ENCODE peak calls at places on chromosome 5, in five cellular contexts. R is fibroblast of lung, Z is transverse colon, V is K562, L is ovary. T is an unnamed sample. For H3K4me1, the result is how much of the 10 kb centered on the place peaks cover.

GRCh38 chr5:44233691-44234090 is 155.5 kb downstream of the FGF10 start:
- DNase-seq in L (no peak), Z (no peak), V (no peak), R (no peak), T (no peak)

GRCh38 chr5:139017624-139018023 is 142.5 kb upstream of the LRRTM2 start:
- DNase-seq in V (peak), L (no peak), R (no peak), Z (no peak), T (no peak)

GRCh38 chr5:141846031-141846430 is 32.2 kb downstream of the PCDH1 start:
- DNase-seq in L (no peak), V (peak), R (peak), Z (no peak), T (no peak)

GRCh38 chr5:168390491-168390890 is 95.8 kb upstream of the RARS1 start:
- DNase-seq in V (no peak), L (no peak), Z (no peak), R (no peak), T (no peak)

GRCh38 chr5:32074401-32074800 is 99.7 kb downstream of the GOLPH3 start:
- DNase-seq in L (no peak), V (peak), R (no peak), Z (no peak), T (peak)

GRCh38 chr5:150637245-150638052 is 3.0 kb upstream of the SYNPO start:
- DNase-seq in Z (no peak), V (no peak), R (peak), L (peak), T (peak)

GRCh38 chr5:83368317-83368716 is 103.2 kb upstream of the VCAN start:
- DNase-seq in R (peak), L (no peak), V (no peak), Z (no peak), T (no peak)

GRCh38 chr5:131393498-131393968 is 129.7 kb downstream of the CDC42SE2 start:
- DNase-seq in R (peak), L (no peak), V (no peak), Z (no peak), T (peak)

GRCh38 chr5:114185274-114185673 is 176.6 kb upstream of the KCNN2 start:
- DNase-seq in L (peak), Z (no peak), V (no peak), R (peak), T (no peak)

GRCh38 chr5:104513194-104513602 is 950.6 kb upstream of the NUDT12 start:
- DNase-seq in L (no peak), V (no peak), R (peak), Z (no peak), T (no peak)

GRCh38 chr5:108564441-108564840 is 182.5 kb upstream of the FBXL17 start:
- DNase-seq in Z (no peak), R (no peak), V (no peak), L (no peak), T (no peak)

GRCh38 chr5:126597156-126597555 is 2.1 kb upstream of the ALDH7A1 start:
- DNase-seq in Z (no peak), R (peak), V (no peak), L (no peak), T (no peak)

GRCh38 chr5:111972548-111972947 is 215.6 kb upstream of the NREP start:
- DNase-seq in Z (no peak), V (no peak), L (no peak), R (no peak), T (no peak)

GRCh38 chr5:92328584-92329259 is 945.6 kb upstream of the ARRDC3 start:
- DNase-seq in Z (no peak), R (no peak), V (no peak), L (no peak), T (no peak)

GRCh38 chr5:38509185-38509584 is 47.3 kb downstream of the LIFR start:
- DNase-seq in L (no peak), Z (no peak), V (no peak), R (peak), T (no peak)

GRCh38 chr5:40318378-40318777 is 361.3 kb upstream of the PTGER4 start:
- DNase-seq in V (no peak), Z (no peak), L (no peak), R (no peak), T (no peak)

GRCh38 chr5:17395516-17395915 is 102.5 kb upstream of the TAF11L2 start:
- DNase-seq in L (no peak), V (no peak), Z (no peak), R (no peak), T (no peak)

GRCh38 chr5:51500-51823 is 40.5 kb upstream of the PLEKHG4B start:
- DNase-seq in V (no peak), L (no peak), R (no peak), Z (no peak), T (no peak)

GRCh38 chr5:10746711-10747110 is 14.3 kb downstream of the DAP start:
- DNase-seq in Z (peak), V (no peak), R (no peak), L (no peak), T (peak)

GRCh38 chr5:172550996-172551395 is 90.1 kb upstream of the NEURL1B start:
- DNase-seq in R (no peak), Z (no peak), V (no peak), L (no peak), T (no peak)
- H3K4me1 ChIP-seq in R (under half), Z (under half), V (under half), L (under half), T (under half)

DNA sequence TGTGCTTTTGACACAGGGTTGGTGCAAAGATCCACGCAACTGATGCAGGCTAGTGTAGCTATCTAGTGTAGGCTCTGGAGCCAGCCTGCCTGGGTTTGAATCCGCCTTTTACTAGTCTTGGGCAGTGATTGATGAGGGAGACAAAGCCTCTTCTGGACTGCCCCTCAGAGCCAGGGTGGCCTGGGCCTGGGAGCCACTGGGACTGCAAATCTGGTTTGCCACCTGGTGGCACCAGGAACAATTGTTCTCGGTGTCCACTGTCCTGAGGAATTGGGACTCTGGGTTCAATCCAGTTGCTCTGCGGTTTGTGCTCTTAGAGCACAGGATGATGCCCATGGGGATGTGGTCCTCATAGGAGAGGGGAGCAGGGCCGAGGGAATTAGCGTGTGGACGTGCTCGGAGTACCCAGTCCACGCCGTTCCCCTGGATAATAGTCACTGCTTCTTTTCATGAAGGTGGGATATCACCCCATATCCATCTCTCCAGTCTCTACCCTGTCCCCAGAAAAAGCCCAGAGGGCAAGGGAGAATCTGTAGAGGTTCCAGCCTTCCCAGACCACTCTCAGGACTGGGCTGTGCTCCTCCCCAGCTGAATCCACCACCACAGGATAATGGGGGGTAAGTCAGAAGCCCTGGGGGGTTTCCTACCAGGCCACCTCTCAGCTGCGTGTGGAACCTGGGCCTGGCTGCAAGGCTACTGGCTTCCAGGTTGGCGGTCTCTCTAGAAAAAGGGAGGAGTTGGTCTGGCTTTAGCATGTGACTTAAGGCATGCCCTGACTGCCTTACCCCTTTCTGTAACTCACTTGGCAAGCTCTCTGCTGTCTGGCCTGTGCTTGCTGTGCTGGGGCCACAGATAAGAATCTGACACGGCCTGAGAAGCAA is 1.9 kb downstream of the B4GALT7 start:
- DNase-seq in R (no peak), Z (no peak), L (no peak), V (no peak), T (no peak)
- TF ChIP-seq CTCF in R (no peak), Z (no peak), L (no peak), V (no peak), T (no peak)

DNA sequence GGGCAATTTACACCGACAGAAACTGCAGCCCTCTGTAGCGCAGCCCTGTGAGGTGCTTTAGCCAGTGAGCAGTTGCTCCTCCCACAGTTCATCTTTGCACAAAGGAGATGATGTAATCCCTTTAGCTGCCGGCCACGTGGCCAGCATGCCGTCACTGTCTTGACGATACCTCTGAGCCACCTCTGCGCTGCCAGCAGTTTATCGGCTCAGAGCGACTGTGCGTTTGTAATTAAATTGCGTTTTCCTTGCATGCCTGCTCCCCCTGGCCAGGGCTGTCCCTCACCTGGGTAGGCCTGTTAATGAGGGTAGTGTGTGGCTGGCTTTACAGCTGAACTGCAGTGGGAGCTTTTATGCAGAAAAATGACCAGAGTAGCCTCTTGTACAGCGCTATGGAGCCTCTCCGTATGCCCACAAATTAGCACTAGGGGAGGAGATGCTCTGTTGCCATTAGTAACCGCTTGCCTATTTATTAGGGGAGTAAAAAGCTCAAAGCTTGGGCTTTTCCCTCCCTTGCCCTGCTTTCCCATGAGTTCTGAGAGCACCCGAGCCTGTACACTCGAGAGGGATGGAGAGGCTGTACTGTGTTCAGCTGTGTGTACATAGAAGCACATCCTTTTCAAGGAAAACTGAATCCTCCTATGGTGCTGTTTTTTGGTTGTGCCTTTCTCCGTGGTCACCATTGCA is 107.1 kb downstream of the TRIO start:
- DNase-seq in R (peak), Z (peak), L (peak), V (peak), T (peak)
- H3K4me1 ChIP-seq in R (under half), Z (under half), L (under half), V (under half), T (under half)

GRCh38 chr5:27458318-27458717 is 419.9 kb upstream of the CDH9 start:
- DNase-seq in L (no peak), V (no peak), Z (no peak), R (no peak), T (no peak)

GRCh38 chr5:27466959-27467358 is 428.6 kb upstream of the CDH9 start:
- DNase-seq in R (no peak), Z (no peak), V (no peak), L (no peak), T (no peak)

GRCh38 chr5:27465140-27465539 is 426.8 kb upstream of the CDH9 start:
- DNase-seq in Z (no peak), R (no peak), L (no peak), V (no peak), T (no peak)

GRCh38 chr5:27463446-27464149 is 425.2 kb upstream of the CDH9 start:
- DNase-seq in Z (no peak), V (no peak), L (no peak), R (no peak), T (no peak)

GRCh38 chr5:27462936-27463335 is 424.6 kb upstream of the CDH9 start:
- DNase-seq in V (no peak), L (no peak), Z (no peak), R (no peak), T (no peak)
- TF ChIP-seq CTCF in V (no peak), L (no peak), Z (no peak), R (no peak), T (no peak)

DNA sequence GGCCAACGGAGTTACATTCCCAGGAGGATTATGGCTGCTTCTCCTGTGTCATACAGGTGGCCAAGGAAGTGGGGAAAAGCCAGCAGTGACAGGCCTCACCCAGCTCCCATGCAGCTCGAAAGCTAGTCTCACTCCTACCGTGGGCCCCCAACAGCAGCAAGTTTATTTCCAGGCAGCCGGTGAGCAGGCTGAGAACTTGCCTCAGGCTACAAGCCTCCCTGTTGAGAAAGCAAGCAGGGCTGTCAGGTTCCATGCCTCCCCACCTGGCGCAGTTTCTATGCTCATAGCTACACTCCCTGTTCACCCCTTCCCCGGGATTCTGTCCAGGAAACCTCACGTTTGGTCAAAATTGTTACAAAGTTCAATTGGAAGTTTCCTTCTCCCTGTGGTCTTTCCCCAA is 27.5 kb upstream of the DNAH5 start:
- DNase-seq in V (no peak), R (no peak), L (no peak), Z (no peak), T (no peak)
- H3K4me1 ChIP-seq in V (under half), R (under half), L (under half), Z (under half), T (under half)

DNA sequence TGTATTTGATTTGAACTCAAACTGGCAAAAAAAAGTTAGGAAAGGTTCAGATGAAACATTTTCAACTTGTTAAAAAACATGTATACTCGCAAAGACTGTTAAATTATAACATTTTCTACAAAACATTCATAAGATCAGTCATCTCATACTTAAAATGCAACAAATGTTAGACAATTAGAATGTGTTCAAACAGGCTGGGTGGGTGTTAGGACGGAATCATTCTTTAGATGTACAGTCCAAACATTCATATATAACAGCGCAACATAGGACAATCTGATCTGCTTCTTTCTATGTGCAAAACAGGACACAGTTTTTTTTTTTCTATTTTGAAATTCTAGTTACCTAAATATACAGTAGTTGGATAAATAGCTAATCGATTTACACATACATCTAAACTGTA is 22.2 kb downstream of the IL4 start:
- DNase-seq in L (no peak), Z (no peak), R (no peak), V (no peak), T (no peak)
- TF ChIP-seq CTCF in L (no peak), Z (no peak), R (no peak), V (no peak), T (no peak)

DNA sequence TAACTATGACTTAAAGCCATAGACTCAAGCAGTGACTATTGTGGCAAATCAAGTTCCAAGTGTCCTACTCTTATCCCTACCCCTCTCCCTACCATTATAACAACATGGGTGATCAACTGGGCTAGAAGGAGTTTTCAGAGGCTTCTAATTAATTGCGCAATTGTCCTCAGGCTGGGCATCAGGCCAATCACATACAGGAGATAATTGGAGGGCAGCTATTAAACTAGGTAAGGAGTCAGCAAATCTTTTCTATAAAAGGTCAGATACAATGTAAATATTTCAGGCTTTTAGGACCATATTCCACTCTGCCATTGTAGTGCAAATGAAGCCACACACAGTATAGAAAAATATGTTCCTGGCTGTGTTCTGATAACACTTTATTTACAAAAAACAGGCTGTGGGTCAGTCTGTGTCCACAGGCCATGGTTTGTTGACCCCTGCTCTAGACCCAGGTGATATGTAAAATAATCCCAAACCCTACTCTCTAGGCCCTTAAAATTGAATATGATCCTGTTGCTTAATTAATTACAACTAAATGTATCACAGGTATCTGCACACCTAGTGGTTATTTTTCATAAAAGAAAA is 141.4 kb upstream of the PIK3R1 start:
- DNase-seq in R (peak), V (no peak), Z (no peak), L (no peak), T (peak)
- H3K4me1 ChIP-seq in R (under half), V (under half), Z (under half), L (under half), T (under half)

DNA sequence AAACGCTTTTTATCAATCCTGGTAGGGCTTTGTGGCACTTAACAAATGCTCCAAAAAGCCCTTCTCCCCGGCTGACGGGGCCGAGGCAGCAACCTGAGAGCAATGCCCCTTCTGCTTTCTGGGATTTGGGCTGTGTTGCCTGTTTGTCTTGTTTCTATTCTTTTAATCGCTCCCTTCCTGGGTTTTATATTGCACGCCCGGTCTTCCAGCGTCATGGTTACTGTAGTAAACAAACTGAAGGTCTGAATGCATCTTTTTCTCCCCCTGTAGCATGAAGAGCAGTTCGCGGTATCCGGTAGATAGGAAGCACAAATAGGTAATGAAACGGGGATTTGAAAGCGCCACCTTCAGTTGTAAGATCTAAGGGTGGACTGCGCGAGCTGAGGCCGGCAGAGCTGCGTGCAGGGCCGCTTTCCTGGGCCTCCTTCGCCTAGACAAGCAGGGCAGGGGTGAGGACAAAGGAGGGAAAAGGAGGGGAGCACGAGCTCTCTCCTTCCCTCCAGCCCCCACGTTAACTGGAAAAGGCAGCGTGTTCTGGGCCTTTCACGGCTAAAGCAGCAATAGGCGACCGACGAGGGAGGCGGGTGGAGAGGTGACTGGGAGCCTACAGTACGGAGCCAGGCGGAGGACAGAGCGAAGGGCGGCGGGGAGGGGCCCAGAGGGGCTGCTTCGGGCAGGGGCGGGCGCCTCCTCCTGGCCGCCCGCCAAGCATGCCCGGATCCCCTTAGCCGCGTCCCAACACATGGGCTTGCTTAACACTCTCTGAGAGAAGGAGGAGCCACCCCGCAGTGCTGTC is 49.3 kb upstream of the ZNF366 start:
- DNase-seq in Z (peak), R (peak), V (no peak), L (peak), T (peak)
- TF ChIP-seq CTCF in Z (no peak), R (peak), V (no peak), L (no peak), T (no peak)